ENCODE peak calls at places on chromosomes 5 and 9, in seven cellular contexts. U is suprapubic skin, F is gastrocnemius medialis, Y is transverse colon, N is IMR-90, Q is endothelial cell of umbilical vein, E is lower leg skin. W is an unnamed sample.

GRCh38 chr9:1453636-1454035 is 403.5 kb downstream of the DMRT2 start:
- DNase-seq in F (no peak), Y (no peak), Q (no peak), U (no peak), N (no peak), E (no peak), W (no peak)

GRCh38 chr5:124980174-124980941 is 233.9 kb upstream of the ZNF608 start:
- DNase-seq in Q (no peak), N (no peak), Y (no peak), F (no peak), E (no peak), U (no peak), W (no peak)

GRCh38 chr5:7146886-7147285 is 249.1 kb upstream of the ADCY2 start:
- DNase-seq in F (no peak), Y (peak; percentile 31), U (no peak), Q (no peak), E (no peak), N (no peak), W (no peak)

GRCh38 chr9:120235081-120235480 is 344.9 kb downstream of the CDK5RAP2 start:
- DNase-seq in U (no peak), Q (no peak), Y (no peak), N (no peak), F (no peak), E (no peak), W (no peak)

GRCh38 chr9:129889936-129890717 is 54.9 kb downstream of the USP20 start:
- DNase-seq in Q (no peak), U (no peak), E (no peak), N (no peak), F (no peak), Y (peak; percentile 69), W (no peak)

GRCh38 chr9:114694719-114695269 is 12.8 kb upstream of the TEX48 start:
- DNase-seq in N (peak; percentile 26), Q (no peak), U (no peak), Y (no peak), E (no peak), F (no peak), W (no peak)

GRCh38 chr5:24272735-24273134 is 372.0 kb downstream of the CDH10 start:
- DNase-seq in E (no peak), N (no peak), Q (no peak), Y (no peak), F (no peak), U (no peak), W (no peak)

GRCh38 chr9:121651295-121652036 is at the start of gene DAB2IP:
- DNase-seq in Y (peak; percentile 65), Q (peak; percentile 59), F (no peak), E (no peak), U (no peak), N (peak; percentile 39), W (peak; percentile 61)

GRCh38 chr5:170945275-170945674 is 83.5 kb downstream of the RANBP17 start:
- DNase-seq in Y (no peak), F (no peak), N (no peak), E (no peak), U (no peak), Q (no peak), W (no peak)

GRCh38 chr5:71873202-71873601 is 154.1 kb downstream of the CARTPT start:
- DNase-seq in Y (no peak), U (no peak), Q (no peak), N (no peak), F (no peak), E (no peak), W (no peak)

GRCh38 chr9:37908698-37909186 is 4.8 kb upstream of the SLC25A51 start:
- DNase-seq in Y (no peak), E (peak; percentile 56), F (no peak), N (peak; percentile 42), U (peak; percentile 50), Q (no peak), W (peak; percentile 11)

GRCh38 chr5:36664762-36665161 is 58.4 kb downstream of the SLC1A3 start:
- DNase-seq in Y (no peak), N (no peak), F (no peak), U (no peak), E (no peak), Q (no peak), W (no peak)

GRCh38 chr9:86135374-86135773 is 36.0 kb upstream of the GOLM1 start:
- DNase-seq in N (no peak), E (peak; percentile 39), F (no peak), Y (no peak), Q (no peak), U (no peak), W (no peak)

GRCh38 chr9:96253059-96253696 is 48.8 kb downstream of the HSD17B3 start:
- DNase-seq in N (no peak), Q (no peak), U (no peak), F (no peak), E (no peak), Y (peak; percentile 23), W (no peak)

GRCh38 chr9:38044706-38045105 is 24.3 kb downstream of the SHB start:
- DNase-seq in E (no peak), Y (no peak), N (no peak), Q (no peak), U (no peak), F (no peak), W (no peak)

GRCh38 chr5:151153766-151154272 is 3.8 kb downstream of the ANXA6 start:
- DNase-seq in E (no peak), F (no peak), U (no peak), Y (no peak), Q (no peak), N (no peak), W (no peak)

GRCh38 chr5:88674262-88675158 is 208.5 kb downstream of the MEF2C start:
- DNase-seq in E (no peak), Q (no peak), U (no peak), N (no peak), Y (no peak), F (no peak), W (peak; percentile 58)
- TF ChIP-seq POLR2A in E (no peak), Q (no peak), U (no peak), N (no peak), Y (no peak), F (no peak), W (no peak)

DNA sequence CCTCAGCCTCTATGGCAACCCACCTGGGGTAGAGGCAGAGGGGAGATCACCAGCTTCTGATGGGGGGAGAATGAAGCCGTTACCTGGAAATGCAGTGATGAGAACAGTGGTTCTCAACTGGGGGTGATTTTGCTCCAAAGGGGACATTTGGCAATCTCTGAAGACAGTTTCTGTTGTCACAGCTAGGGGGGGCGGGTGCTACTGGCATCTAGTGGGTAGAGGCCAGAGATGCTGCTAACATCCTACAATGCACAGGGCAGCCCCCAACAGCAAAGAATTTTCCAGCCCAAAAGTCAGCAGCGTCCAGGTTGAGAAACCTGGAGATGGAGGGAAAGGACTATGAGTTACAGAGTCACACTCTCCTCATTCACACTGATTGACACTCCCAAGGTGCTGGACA is 84.5 kb downstream of the FGF1 start:
- DNase-seq in U (no peak), F (no peak), E (no peak), Y (no peak), Q (no peak), N (no peak), W (no peak)
- TF ChIP-seq CTCF in U (no peak), F (no peak), E (no peak), Y (no peak), Q (no peak), N (peak; percentile 11), W (no peak)

GRCh38 chr9:72899734-72900477 is 52.9 kb downstream of the ALDH1A1 start:
- DNase-seq in U (no peak), F (no peak), Y (no peak), N (no peak), E (no peak), Q (no peak), W (no peak)
- TF ChIP-seq POLR2A in U (no peak), F (no peak), Y (no peak), N (no peak), E (no peak), Q (no peak), W (no peak)

GRCh38 chr9:9003184-9003583 is 1203.6 kb upstream of the DMAC1 start:
- DNase-seq in Y (no peak), U (no peak), Q (no peak), N (no peak), F (no peak), E (no peak), W (peak; percentile 73)
- TF ChIP-seq CTCF in Y (no peak), U (no peak), Q (no peak), N (no peak), F (no peak), E (no peak), W (peak; percentile 30)

GRCh38 chr5:140234590-140234989 is 59.6 kb downstream of the CYSTM1 start:
- DNase-seq in N (no peak), Q (no peak), Y (no peak), E (no peak), F (no peak), U (no peak), W (no peak)

GRCh38 chr5:140236896-140237598 is 62.1 kb downstream of the CYSTM1 start:
- DNase-seq in Y (no peak), N (no peak), U (no peak), E (peak; percentile 88), F (no peak), Q (no peak), W (no peak)

GRCh38 chr5:140228364-140228837 is 53.4 kb downstream of the CYSTM1 start:
- DNase-seq in F (no peak), U (no peak), E (no peak), N (no peak), Q (no peak), Y (peak; percentile 82), W (no peak)

GRCh38 chr5:140235776-140236558 is 61.0 kb downstream of the CYSTM1 start:
- DNase-seq in U (no peak), E (no peak), Q (no peak), F (no peak), N (no peak), Y (no peak), W (no peak)

GRCh38 chr5:140232731-140233130 is 57.7 kb downstream of the CYSTM1 start:
- DNase-seq in N (no peak), U (no peak), Q (no peak), E (no peak), F (no peak), Y (no peak), W (no peak)
- TF ChIP-seq POLR2A in N (no peak), U (no peak), Q (no peak), E (no peak), F (no peak), Y (no peak), W (no peak)

GRCh38 chr5:72889324-72889723 is 66.5 kb upstream of the FCHO2 start:
- DNase-seq in N (no peak), Q (no peak), U (no peak), E (no peak), F (no peak), Y (no peak), W (no peak)

GRCh38 chr5:72888595-72888994 is 67.2 kb upstream of the FCHO2 start:
- DNase-seq in Q (no peak), F (no peak), E (no peak), Y (no peak), U (no peak), N (no peak), W (no peak)

GRCh38 chr5:72895758-72896157 is 60.1 kb upstream of the FCHO2 start:
- DNase-seq in N (no peak), U (no peak), F (no peak), Q (no peak), Y (no peak), E (no peak), W (no peak)

GRCh38 chr5:72892846-72893245 is 63.0 kb upstream of the FCHO2 start:
- DNase-seq in E (no peak), Y (no peak), Q (no peak), U (no peak), N (no peak), F (no peak), W (no peak)
- TF ChIP-seq CTCF in E (no peak), Y (no peak), Q (no peak), U (no peak), N (no peak), F (no peak), W (no peak)

GRCh38 chr5:179023528-179024189 is at the start of gene ZNF879:
- DNase-seq in N (peak; percentile 94), Q (peak; percentile 96), U (peak; percentile 93), F (peak; percentile 89), E (peak; percentile 98), Y (peak; percentile 93), W (peak; percentile 96)
- TF ChIP-seq POLR2A in N (no peak), Q (no peak), U (no peak), F (peak; percentile 60), E (no peak), Y (no peak), W (no peak)

W was measured in testis.